ENCODE peak calls at places on chromosomes 16 and 17, in seven cellular contexts. One of them, this sample, is unnamed.

GRCh38 chr16:70588565-70588964 is 57.8 kb upstream of the IL34 start:
- DNase-seq in GM12865: no peak
- DNase-seq in Caco-2: no peak
- DNase-seq in cardiac muscle cell: peak; percentile 56
- DNase-seq in nephron progenitor cell: no peak
- DNase-seq in BE2C: no peak
- DNase-seq in prostate gland: no peak
- DNase-seq in this sample: no peak

GRCh38 chr16:84881702-84882521 is 62.1 kb downstream of the CRISPLD2 start:
- DNase-seq in nephron progenitor cell: no peak
- DNase-seq in GM12865: no peak
- DNase-seq in cardiac muscle cell: peak; percentile 88
- DNase-seq in BE2C: peak; percentile 34
- DNase-seq in prostate gland: no peak
- DNase-seq in Caco-2: no peak
- DNase-seq in this sample: no peak

GRCh38 chr17:48231995-48232729 is 124.6 kb downstream of the SNX11 start:
- DNase-seq in nephron progenitor cell: no peak
- DNase-seq in Caco-2: no peak
- DNase-seq in BE2C: no peak
- DNase-seq in prostate gland: no peak
- DNase-seq in GM12865: no peak
- DNase-seq in cardiac muscle cell: no peak
- DNase-seq in this sample: no peak

GRCh38 chr17:34633351-34633750 is 54.0 kb downstream of the TMEM132E start:
- DNase-seq in cardiac muscle cell: no peak
- DNase-seq in nephron progenitor cell: no peak
- DNase-seq in GM12865: no peak
- DNase-seq in BE2C: no peak
- DNase-seq in prostate gland: no peak
- DNase-seq in Caco-2: no peak
- DNase-seq in this sample: no peak

GRCh38 chr17:49227436-49228261 is 2.9 kb downstream of the PHOSPHO1 start:
- DNase-seq in prostate gland: peak; percentile 61
- DNase-seq in GM12865: peak; percentile 88
- DNase-seq in Caco-2: peak; percentile 93
- DNase-seq in cardiac muscle cell: peak; percentile 66
- DNase-seq in BE2C: peak; percentile 78
- DNase-seq in nephron progenitor cell: peak; percentile 86
- DNase-seq in this sample: peak; percentile 88

GRCh38 chr17:73278465-73279453 is 17.1 kb upstream of the CPSF4L start:
- DNase-seq in cardiac muscle cell: peak; percentile 42
- DNase-seq in nephron progenitor cell: no peak
- DNase-seq in prostate gland: peak; percentile 87
- DNase-seq in Caco-2: no peak
- DNase-seq in BE2C: peak; percentile 58
- DNase-seq in GM12865: no peak
- DNase-seq in this sample: no peak

GRCh38 chr17:75619506-75620431 is 13.5 kb upstream of the SMIM5 start:
- DNase-seq in cardiac muscle cell: peak; percentile 50
- DNase-seq in GM12865: peak; percentile 34
- DNase-seq in Caco-2: peak; percentile 73
- DNase-seq in BE2C: peak; percentile 90
- DNase-seq in prostate gland: no peak
- DNase-seq in nephron progenitor cell: peak; percentile 82
- DNase-seq in this sample: no peak

GRCh38 chr17:64420143-64420670 is 28.7 kb upstream of the MILR1 start:
- DNase-seq in nephron progenitor cell: peak; percentile 24
- DNase-seq in Caco-2: no peak
- DNase-seq in cardiac muscle cell: peak; percentile 88
- DNase-seq in BE2C: peak; percentile 32
- DNase-seq in prostate gland: peak; percentile 46
- DNase-seq in GM12865: peak; percentile 79
- DNase-seq in this sample: peak; percentile 61

GRCh38 chr16:48542020-48542473 is 67.9 kb downstream of the N4BP1 start:
- DNase-seq in nephron progenitor cell: no peak
- DNase-seq in Caco-2: no peak
- DNase-seq in BE2C: peak; percentile 58
- DNase-seq in GM12865: peak; percentile 47
- DNase-seq in prostate gland: peak; percentile 42
- DNase-seq in cardiac muscle cell: peak; percentile 75
- DNase-seq in this sample: no peak

GRCh38 chr17:44278006-44278405 is 10.1 kb upstream of the SLC4A1 start:
- DNase-seq in Caco-2: no peak
- DNase-seq in cardiac muscle cell: no peak
- DNase-seq in GM12865: no peak
- DNase-seq in BE2C: no peak
- DNase-seq in nephron progenitor cell: no peak
- DNase-seq in prostate gland: no peak
- DNase-seq in this sample: no peak

GRCh38 chr17:7440113-7440822 is 956 bp downstream of the FGF11 start:
- DNase-seq in Caco-2: peak; percentile 41
- DNase-seq in GM12865: peak; percentile 58
- DNase-seq in BE2C: peak; percentile 65
- DNase-seq in nephron progenitor cell: peak; percentile 70
- DNase-seq in cardiac muscle cell: no peak
- DNase-seq in prostate gland: peak; percentile 44
- DNase-seq in this sample: peak; percentile 72

GRCh38 chr17:27760069-27760885 is 40.1 kb downstream of the NOS2 start:
- DNase-seq in cardiac muscle cell: peak; percentile 48
- DNase-seq in GM12865: peak; percentile 58
- DNase-seq in nephron progenitor cell: peak; percentile 86
- DNase-seq in prostate gland: peak; percentile 39
- DNase-seq in BE2C: peak; percentile 54
- DNase-seq in Caco-2: peak; percentile 85
- DNase-seq in this sample: peak; percentile 69

GRCh38 chr17:42969006-42969581 is 4.8 kb upstream of the AARSD1 start:
- DNase-seq in GM12865: no peak
- DNase-seq in Caco-2: no peak
- DNase-seq in cardiac muscle cell: peak; percentile 67
- DNase-seq in nephron progenitor cell: no peak
- DNase-seq in BE2C: no peak
- DNase-seq in prostate gland: no peak
- DNase-seq in this sample: no peak

GRCh38 chr17:46758614-46759013 is 59.9 kb downstream of the WNT3 start:
- DNase-seq in cardiac muscle cell: no peak
- DNase-seq in GM12865: no peak
- DNase-seq in Caco-2: no peak
- DNase-seq in BE2C: no peak
- DNase-seq in prostate gland: no peak
- DNase-seq in nephron progenitor cell: no peak
- DNase-seq in this sample: no peak

GRCh38 chr17:68981288-68981687 is 26.1 kb upstream of the ABCA8 start:
- DNase-seq in GM12865: peak; percentile 58
- DNase-seq in BE2C: no peak
- DNase-seq in Caco-2: no peak
- DNase-seq in nephron progenitor cell: no peak
- DNase-seq in prostate gland: no peak
- DNase-seq in cardiac muscle cell: peak; percentile 92
- DNase-seq in this sample: no peak

GRCh38 chr16:342455-343213 is 9.9 kb downstream of the AXIN1 start:
- DNase-seq in nephron progenitor cell: no peak
- DNase-seq in Caco-2: no peak
- DNase-seq in BE2C: no peak
- DNase-seq in GM12865: no peak
- DNase-seq in prostate gland: no peak
- DNase-seq in cardiac muscle cell: no peak
- DNase-seq in this sample: no peak

GRCh38 chr17:40611840-40612509 is 35.6 kb downstream of the SMARCE1 start:
- DNase-seq in cardiac muscle cell: peak; percentile 15
- DNase-seq in prostate gland: no peak
- DNase-seq in BE2C: no peak
- DNase-seq in nephron progenitor cell: no peak
- DNase-seq in Caco-2: no peak
- DNase-seq in GM12865: no peak
- DNase-seq in this sample: no peak

GRCh38 chr16:55497558-55497957 is 11.3 kb upstream of the LPCAT2 start:
- DNase-seq in Caco-2: no peak
- DNase-seq in BE2C: no peak
- DNase-seq in GM12865: no peak
- DNase-seq in nephron progenitor cell: no peak
- DNase-seq in prostate gland: no peak
- DNase-seq in cardiac muscle cell: no peak
- DNase-seq in this sample: no peak

DNA sequence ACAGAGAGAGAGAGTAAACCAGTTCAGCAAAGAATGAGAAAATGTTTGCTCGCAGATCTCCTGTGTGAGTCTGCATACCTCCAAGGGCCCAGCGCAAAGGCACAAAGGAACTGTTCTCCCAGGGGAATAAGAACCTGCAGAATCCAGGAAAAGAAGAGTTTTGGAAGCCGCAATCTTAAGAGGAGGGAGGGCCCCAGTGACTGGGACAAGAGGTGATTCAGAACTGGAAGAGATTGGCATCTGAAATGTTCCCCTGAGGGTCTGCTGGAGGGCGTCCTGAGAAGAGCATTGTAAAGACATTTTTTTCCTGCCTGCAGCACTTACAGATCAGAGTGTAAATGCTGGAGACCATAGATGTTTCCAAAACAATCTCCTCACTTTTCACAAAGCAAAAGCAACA is 6.1 kb downstream of the ATMIN start:
- DNase-seq in Caco-2: no peak
- DNase-seq in nephron progenitor cell: no peak
- DNase-seq in GM12865: no peak
- DNase-seq in cardiac muscle cell: no peak
- DNase-seq in BE2C: no peak
- DNase-seq in prostate gland: no peak
- DNase-seq in this sample: no peak
- TF ChIP-seq CTCF in Caco-2: no peak
- TF ChIP-seq CTCF in nephron progenitor cell: no peak
- TF ChIP-seq CTCF in GM12865: no peak
- TF ChIP-seq CTCF in cardiac muscle cell: no peak
- TF ChIP-seq CTCF in BE2C: no peak
- TF ChIP-seq CTCF in prostate gland: no peak
- TF ChIP-seq CTCF in this sample: no peak

GRCh38 chr16:30369938-30370443 is 303 bp downstream of the TBC1D10B start:
- DNase-seq in prostate gland: no peak
- DNase-seq in GM12865: no peak
- DNase-seq in cardiac muscle cell: no peak
- DNase-seq in Caco-2: no peak
- DNase-seq in BE2C: no peak
- DNase-seq in nephron progenitor cell: no peak
- DNase-seq in this sample: no peak
- TF ChIP-seq CTCF in prostate gland: no peak
- TF ChIP-seq CTCF in GM12865: no peak
- TF ChIP-seq CTCF in cardiac muscle cell: no peak
- TF ChIP-seq CTCF in Caco-2: no peak
- TF ChIP-seq CTCF in BE2C: no peak
- TF ChIP-seq CTCF in nephron progenitor cell: no peak
- TF ChIP-seq CTCF in this sample: peak; percentile 32

DNA sequence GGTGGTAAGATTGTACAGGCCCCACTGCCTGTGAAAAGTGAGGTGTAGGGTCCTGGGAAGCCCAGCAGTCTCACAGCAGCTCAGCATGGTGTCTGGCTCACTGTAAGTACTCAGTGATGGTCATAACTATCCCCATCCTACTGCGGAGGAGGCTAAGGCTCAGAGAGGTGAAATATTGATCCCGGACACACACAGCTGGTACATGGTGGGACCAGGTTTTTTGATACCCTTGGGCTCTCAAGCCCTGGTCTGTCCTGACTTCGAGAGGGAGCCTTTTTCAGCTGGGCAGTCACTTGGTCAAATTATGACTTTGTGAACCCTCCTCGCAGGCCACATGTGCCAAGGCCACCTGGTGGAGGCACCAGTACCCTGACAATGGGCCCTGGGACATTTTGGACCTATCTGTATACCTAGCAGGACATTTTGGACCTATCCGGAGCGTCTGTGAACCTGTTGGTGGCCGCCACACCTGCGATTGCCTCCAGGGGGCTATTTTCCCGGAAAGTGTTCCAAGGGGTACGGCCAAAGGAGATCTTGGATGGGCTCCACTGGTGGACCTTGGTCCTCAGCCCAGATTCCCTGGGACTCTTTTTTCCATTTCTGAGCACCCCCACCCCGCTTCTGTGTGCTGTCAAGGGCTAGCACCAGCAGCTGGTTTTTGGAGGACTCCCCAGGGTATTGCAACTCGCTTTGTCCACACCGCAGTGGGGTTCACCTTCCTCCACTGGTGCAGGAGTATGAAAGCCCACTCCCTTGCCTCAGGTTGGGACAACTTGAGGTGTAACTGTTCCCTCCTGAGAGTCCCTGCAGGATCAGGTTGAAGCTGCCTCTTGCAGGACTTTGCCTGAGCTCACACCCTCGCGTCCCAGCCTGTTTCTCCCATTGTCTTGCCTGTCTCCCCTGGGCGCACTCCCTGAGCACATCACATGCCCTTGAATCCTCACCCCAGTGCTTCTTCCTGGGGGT is 83.6 kb upstream of the NKD1 start:
- DNase-seq in BE2C: no peak
- DNase-seq in cardiac muscle cell: no peak
- DNase-seq in GM12865: no peak
- DNase-seq in nephron progenitor cell: no peak
- DNase-seq in Caco-2: peak; percentile 48
- DNase-seq in prostate gland: no peak
- DNase-seq in this sample: no peak
- TF ChIP-seq CTCF in BE2C: peak; percentile 27
- TF ChIP-seq CTCF in cardiac muscle cell: no peak
- TF ChIP-seq CTCF in GM12865: peak; percentile 5
- TF ChIP-seq CTCF in nephron progenitor cell: peak; percentile 24
- TF ChIP-seq CTCF in Caco-2: peak; percentile 36
- TF ChIP-seq CTCF in prostate gland: no peak
- TF ChIP-seq CTCF in this sample: no peak

GRCh38 chr16:27347930-27348685 is 34.3 kb downstream of the IL4R start:
- DNase-seq in nephron progenitor cell: no peak
- DNase-seq in cardiac muscle cell: no peak
- DNase-seq in BE2C: peak; percentile 40
- DNase-seq in prostate gland: no peak
- DNase-seq in GM12865: no peak
- DNase-seq in Caco-2: no peak
- DNase-seq in this sample: no peak

GRCh38 chr16:27352026-27352425 is 38.3 kb downstream of the IL4R start:
- DNase-seq in cardiac muscle cell: no peak
- DNase-seq in nephron progenitor cell: no peak
- DNase-seq in GM12865: no peak
- DNase-seq in Caco-2: no peak
- DNase-seq in prostate gland: no peak
- DNase-seq in BE2C: no peak
- DNase-seq in this sample: no peak

GRCh38 chr16:27346818-27347217 is 33.0 kb downstream of the IL4R start:
- DNase-seq in cardiac muscle cell: no peak
- DNase-seq in Caco-2: no peak
- DNase-seq in prostate gland: no peak
- DNase-seq in nephron progenitor cell: no peak
- DNase-seq in BE2C: no peak
- DNase-seq in GM12865: no peak
- DNase-seq in this sample: no peak

GRCh38 chr16:27349276-27349675 is 35.5 kb downstream of the IL4R start:
- DNase-seq in GM12865: no peak
- DNase-seq in cardiac muscle cell: no peak
- DNase-seq in BE2C: no peak
- DNase-seq in nephron progenitor cell: no peak
- DNase-seq in Caco-2: no peak
- DNase-seq in prostate gland: no peak
- DNase-seq in this sample: no peak

GRCh38 chr16:27350006-27350405 is 36.2 kb downstream of the IL4R start:
- DNase-seq in Caco-2: no peak
- DNase-seq in BE2C: no peak
- DNase-seq in cardiac muscle cell: no peak
- DNase-seq in GM12865: no peak
- DNase-seq in prostate gland: no peak
- DNase-seq in nephron progenitor cell: no peak
- DNase-seq in this sample: no peak
- TF ChIP-seq CTCF in Caco-2: no peak
- TF ChIP-seq CTCF in BE2C: no peak
- TF ChIP-seq CTCF in cardiac muscle cell: no peak
- TF ChIP-seq CTCF in GM12865: no peak
- TF ChIP-seq CTCF in prostate gland: no peak
- TF ChIP-seq CTCF in nephron progenitor cell: no peak
- TF ChIP-seq CTCF in this sample: no peak